ENCODE peak calls at places on chromosome 16, in six cellular contexts. D is right lobe of liver; B is naive thymus-derived CD4-positive, alpha-beta T cell; A is lower lobe of right lung; C is fibroblast of lung; R is sigmoid colon. F is an unnamed sample. For H3K9me3, the result is how much of the 10 kb centered on the place peaks cover.

GRCh38 chr16:10665166-10665565 is 29.6 kb downstream of the TEKT5 start:
- DNase-seq in D (no peak), B (no peak), A (no peak), C (no peak), R (no peak), F (no peak)

GRCh38 chr16:78235168-78235800 is 135.8 kb downstream of the WWOX start:
- DNase-seq in D (peak), B (peak), A (peak), C (peak), R (peak), F (peak)

GRCh38 chr16:80827007-80827406 is 22.6 kb upstream of the CDYL2 start:
- DNase-seq in D (no peak), B (no peak), A (no peak), C (peak), R (no peak), F (no peak)

GRCh38 chr16:557463-558297 is 2.5 kb upstream of the PRR35 start:
- DNase-seq in D (no peak), B (no peak), A (no peak), C (no peak), R (no peak), F (no peak)

GRCh38 chr16:62034236-62035114 is 1.8 kb downstream of the CDH8 start:
- DNase-seq in D (no peak), B (no peak), A (no peak), C (no peak), R (no peak), F (no peak)

GRCh38 chr16:10871157-10871991 is 5.6 kb upstream of the CIITA start:
- DNase-seq in D (no peak), B (no peak), A (peak), C (peak), R (peak), F (peak)

GRCh38 chr16:27226476-27226875 is 23.1 kb downstream of the KDM8 start:
- DNase-seq in D (no peak), B (no peak), A (peak), C (no peak), R (no peak), F (no peak)

GRCh38 chr16:69725480-69726312 is 664 bp downstream of the NQO1 start:
- DNase-seq in D (no peak), B (no peak), A (no peak), C (no peak), R (no peak), F (no peak)

GRCh38 chr16:87317766-87318121 is 552 bp upstream of the C16orf95 start:
- DNase-seq in D (peak), B (no peak), A (peak), C (peak), R (peak), F (no peak)

GRCh38 chr16:86878290-86879160 is 300.2 kb downstream of the FOXL1 start:
- DNase-seq in D (no peak), B (no peak), A (no peak), C (no peak), R (no peak), F (no peak)

GRCh38 chr16:29985271-29985811 is 10.1 kb downstream of the HIRIP3 start:
- DNase-seq in D (no peak), B (no peak), A (peak), C (no peak), R (no peak), F (no peak)

GRCh38 chr16:80803341-80804060 is 897 bp downstream of the CDYL2 start:
- DNase-seq in D (peak), B (peak), A (peak), C (peak), R (no peak), F (peak)

GRCh38 chr16:87895641-87896141 is 26.4 kb upstream of the SLC7A5 start:
- DNase-seq in D (no peak), B (no peak), A (peak), C (peak), R (no peak), F (peak)

GRCh38 chr16:82715833-82716232 is 89.1 kb downstream of the CDH13 start:
- DNase-seq in D (no peak), B (no peak), A (no peak), C (no peak), R (no peak), F (no peak)

GRCh38 chr16:47387026-47387734 is 73.7 kb downstream of the ITFG1 start:
- DNase-seq in D (no peak), B (no peak), A (no peak), C (no peak), R (no peak), F (no peak)

GRCh38 chr16:85611455-85612190 is 1.5 kb upstream of the GSE1 start:
- DNase-seq in D (peak), B (peak), A (peak), C (peak), R (peak), F (peak)

GRCh38 chr16:85090873-85091521 is 21.3 kb downstream of the CIBAR2 start:
- DNase-seq in D (peak), B (no peak), A (no peak), C (no peak), R (no peak), F (no peak)

GRCh38 chr16:30183961-30184429 is 593 bp downstream of the CORO1A start:
- DNase-seq in D (peak), B (peak), A (peak), C (no peak), R (peak), F (peak)

GRCh38 chr16:79638386-79639106 is 38.0 kb upstream of the MAF start:
- DNase-seq in D (no peak), B (no peak), A (no peak), C (no peak), R (no peak), F (no peak)

GRCh38 chr16:19589771-19590302 is 34.3 kb downstream of the VPS35L start:
- DNase-seq in D (no peak), B (no peak), A (no peak), C (peak), R (no peak), F (no peak)

GRCh38 chr16:85151079-85151602 is 38.9 kb upstream of the CIBAR2 start:
- DNase-seq in D (no peak), B (no peak), A (no peak), C (no peak), R (no peak), F (no peak)

GRCh38 chr16:74606521-74607309 is at the start of gene GLG1:
- DNase-seq in D (peak), B (peak), A (peak), C (peak), R (peak), F (peak)

GRCh38 chr16:14486520-14487303 is 143.3 kb downstream of the PARN start:
- DNase-seq in D (peak), B (no peak), A (peak), C (peak), R (peak), F (no peak)

GRCh38 chr16:87789437-87790277 is 23.9 kb upstream of the KLHDC4 start:
- DNase-seq in D (peak), B (no peak), A (no peak), C (peak), R (peak), F (no peak)

GRCh38 chr16:56610609-56611111 is 2.3 kb downstream of the MT2A start:
- DNase-seq in D (no peak), B (no peak), A (no peak), C (peak), R (no peak), F (no peak)

GRCh38 chr16:56611281-56611833 is 3.0 kb downstream of the MT2A start:
- DNase-seq in D (peak), B (no peak), A (no peak), C (peak), R (no peak), F (no peak)

GRCh38 chr16:56609463-56609921 is 1.1 kb downstream of the MT2A start:
- DNase-seq in D (peak), B (peak), A (peak), C (peak), R (peak), F (peak)

GRCh38 chr16:56608876-56609462 is 585 bp downstream of the MT2A start:
- DNase-seq in D (no peak), B (no peak), A (no peak), C (no peak), R (no peak), F (no peak)

DNA sequence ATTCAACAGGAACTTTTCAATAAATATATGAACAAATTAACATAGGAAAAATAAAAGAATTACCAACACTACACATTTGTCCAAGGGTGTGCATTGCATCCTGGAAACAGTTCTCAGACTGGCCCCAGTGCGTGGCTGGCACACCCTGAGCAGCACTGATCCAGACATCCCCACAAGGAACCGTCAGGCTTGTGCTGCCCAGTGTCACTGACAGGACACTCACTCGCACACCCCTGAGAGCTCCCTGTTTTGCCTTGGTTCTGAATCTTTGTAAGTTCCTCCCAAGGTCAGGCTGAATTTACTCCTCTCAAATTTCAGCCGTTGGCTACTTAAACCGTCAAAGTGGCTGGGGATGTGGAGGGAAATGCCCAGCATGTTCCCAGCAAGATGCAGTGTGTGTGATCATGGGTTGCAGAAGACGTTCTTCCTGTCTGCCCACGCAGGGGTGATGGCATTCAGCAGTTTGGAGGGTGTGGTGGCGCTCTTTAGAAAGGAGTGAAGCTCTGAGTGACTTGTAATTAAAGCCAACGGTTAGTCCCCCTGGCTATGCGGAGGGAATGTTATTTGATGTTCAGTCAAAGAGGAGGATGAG is 1.7 kb downstream of the MT2A start:
- DNase-seq in D (peak), B (peak), A (peak), C (peak), R (peak), F (peak)
- H3K27ac ChIP-seq in D (peak), B (peak), A (peak), C (peak), R (peak), F (peak)

DNA sequence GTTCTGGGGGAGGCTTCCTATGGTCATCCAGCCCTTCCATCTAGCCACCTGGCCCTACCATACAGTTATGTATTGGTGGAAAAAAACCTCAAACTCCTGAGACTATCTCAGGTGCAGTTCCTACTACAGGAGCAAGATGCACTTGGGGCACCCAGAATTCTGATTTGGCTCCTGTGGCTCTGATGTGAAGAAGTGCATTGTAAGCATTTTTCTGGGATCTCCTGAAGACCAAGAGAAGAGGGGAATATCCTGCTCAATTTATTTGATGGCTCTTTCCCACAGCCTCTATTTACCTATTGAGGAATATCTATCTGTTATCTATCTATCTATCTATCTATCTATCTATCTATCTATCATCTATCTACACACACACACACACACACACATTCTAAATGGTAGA is 1981.5 kb downstream of the TP53TG3F start:
- DNase-seq in D (no peak), B (no peak), A (no peak), C (no peak), R (no peak), F (no peak)
- H3K9me3 ChIP-seq in D (under half), B (under half), A (under half), C (under half), R (under half), F (under half)

GRCh38 chr16:7333326-7333725 is 681 bp downstream of the RBFOX1 start:
- DNase-seq in D (no peak), B (no peak), A (no peak), C (no peak), R (no peak), F (no peak)
- H3K4me3 ChIP-seq in D (no peak), B (no peak), A (no peak), C (no peak), R (no peak), F (no peak)

DNA sequence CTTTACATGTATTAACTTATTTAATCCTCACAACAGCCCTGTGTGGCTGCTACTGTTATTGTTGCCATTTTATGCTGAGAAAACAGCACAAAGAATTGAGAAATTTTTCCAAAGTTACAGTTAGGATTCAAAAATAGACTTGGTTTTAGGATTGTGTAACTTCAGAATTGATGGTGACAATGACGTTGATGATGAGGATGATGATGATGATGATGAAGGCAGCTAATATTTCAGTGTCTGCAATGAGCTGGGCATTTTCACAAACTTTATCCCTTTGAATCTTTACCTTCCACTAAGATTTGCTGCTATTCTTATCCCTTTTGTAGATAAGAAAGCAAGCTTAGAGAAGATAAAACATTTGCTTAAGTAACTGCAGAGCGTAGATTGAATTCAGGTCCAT is 22.1 kb downstream of the PRKCB start:
- DNase-seq in D (no peak), B (no peak), A (no peak), C (no peak), R (no peak), F (no peak)
- H3K27ac ChIP-seq in D (no peak), B (no peak), A (peak), C (no peak), R (no peak), F (no peak)